ENCODE peak calls at places on chromosome 18, in seven cellular contexts. One of them, this sample, is unnamed.

GRCh38 chr18:63236417-63236816 is 83.2 kb downstream of the BCL2 start:
- DNase-seq in H1: no peak
- DNase-seq in HepG2: no peak
- DNase-seq in keratinocyte: no peak
- DNase-seq in fibroblast of lung: no peak
- DNase-seq in endothelial cell of umbilical vein: no peak
- DNase-seq in DND-41: no peak
- DNase-seq in this sample: no peak

GRCh38 chr18:54558609-54559585 is 32.1 kb upstream of the DYNAP start:
- DNase-seq in DND-41: no peak
- DNase-seq in fibroblast of lung: peak
- DNase-seq in H1: no peak
- DNase-seq in HepG2: peak
- DNase-seq in keratinocyte: no peak
- DNase-seq in endothelial cell of umbilical vein: peak
- DNase-seq in this sample: peak

GRCh38 chr18:75482880-75483279 is 55.4 kb upstream of the SMIM21 start:
- DNase-seq in fibroblast of lung: peak
- DNase-seq in DND-41: no peak
- DNase-seq in HepG2: no peak
- DNase-seq in H1: no peak
- DNase-seq in endothelial cell of umbilical vein: no peak
- DNase-seq in keratinocyte: no peak
- DNase-seq in this sample: no peak

GRCh38 chr18:72910045-72910444 is 42.3 kb upstream of the NETO1 start:
- DNase-seq in HepG2: no peak
- DNase-seq in H1: no peak
- DNase-seq in keratinocyte: no peak
- DNase-seq in fibroblast of lung: no peak
- DNase-seq in DND-41: no peak
- DNase-seq in endothelial cell of umbilical vein: no peak
- DNase-seq in this sample: no peak

GRCh38 chr18:23838801-23839366 is 149.6 kb downstream of the LAMA3 start:
- DNase-seq in H1: no peak
- DNase-seq in endothelial cell of umbilical vein: peak
- DNase-seq in HepG2: no peak
- DNase-seq in fibroblast of lung: peak
- DNase-seq in DND-41: no peak
- DNase-seq in keratinocyte: no peak
- DNase-seq in this sample: peak

GRCh38 chr18:75915941-75916640 is 488.6 kb upstream of the SMIM21 start:
- DNase-seq in HepG2: no peak
- DNase-seq in endothelial cell of umbilical vein: no peak
- DNase-seq in H1: no peak
- DNase-seq in keratinocyte: no peak
- DNase-seq in fibroblast of lung: peak
- DNase-seq in DND-41: no peak
- DNase-seq in this sample: no peak

GRCh38 chr18:76948345-76948744 is 126.0 kb downstream of the ZNF236 start:
- DNase-seq in keratinocyte: no peak
- DNase-seq in fibroblast of lung: no peak
- DNase-seq in HepG2: no peak
- DNase-seq in DND-41: peak
- DNase-seq in H1: no peak
- DNase-seq in endothelial cell of umbilical vein: no peak
- DNase-seq in this sample: no peak

GRCh38 chr18:27226556-27227075 is 41.5 kb upstream of the CHST9 start:
- DNase-seq in H1: no peak
- DNase-seq in DND-41: no peak
- DNase-seq in keratinocyte: no peak
- DNase-seq in endothelial cell of umbilical vein: no peak
- DNase-seq in fibroblast of lung: no peak
- DNase-seq in HepG2: no peak
- DNase-seq in this sample: peak

GRCh38 chr18:38940863-38941531 is 1375.4 kb upstream of the CELF4 start:
- DNase-seq in fibroblast of lung: peak
- DNase-seq in DND-41: peak
- DNase-seq in keratinocyte: peak
- DNase-seq in endothelial cell of umbilical vein: peak
- DNase-seq in HepG2: peak
- DNase-seq in H1: no peak
- DNase-seq in this sample: peak

GRCh38 chr18:29191263-29191662 is 1014.3 kb upstream of the CDH2 start:
- DNase-seq in H1: no peak
- DNase-seq in HepG2: peak
- DNase-seq in endothelial cell of umbilical vein: peak
- DNase-seq in fibroblast of lung: peak
- DNase-seq in keratinocyte: no peak
- DNase-seq in DND-41: peak
- DNase-seq in this sample: peak

GRCh38 chr18:66587430-66587829 is 16.5 kb downstream of the CDH19 start:
- DNase-seq in DND-41: no peak
- DNase-seq in fibroblast of lung: no peak
- DNase-seq in HepG2: no peak
- DNase-seq in H1: no peak
- DNase-seq in endothelial cell of umbilical vein: no peak
- DNase-seq in keratinocyte: no peak
- DNase-seq in this sample: no peak

GRCh38 chr18:21242141-21243040 is at the start of gene GREB1L:
- DNase-seq in HepG2: peak
- DNase-seq in keratinocyte: no peak
- DNase-seq in DND-41: no peak
- DNase-seq in fibroblast of lung: peak
- DNase-seq in H1: no peak
- DNase-seq in endothelial cell of umbilical vein: peak
- DNase-seq in this sample: peak

GRCh38 chr18:43277164-43277600 is at the start of gene SYT4:
- DNase-seq in DND-41: no peak
- DNase-seq in H1: peak
- DNase-seq in fibroblast of lung: peak
- DNase-seq in endothelial cell of umbilical vein: peak
- DNase-seq in HepG2: peak
- DNase-seq in keratinocyte: no peak
- DNase-seq in this sample: peak

GRCh38 chr18:40355701-40356100 is 1599.3 kb upstream of the PIK3C3 start:
- DNase-seq in keratinocyte: peak
- DNase-seq in fibroblast of lung: peak
- DNase-seq in H1: no peak
- DNase-seq in HepG2: no peak
- DNase-seq in DND-41: no peak
- DNase-seq in endothelial cell of umbilical vein: no peak
- DNase-seq in this sample: peak

GRCh38 chr18:61743775-61744531 is 148.9 kb downstream of the RNF152 start:
- DNase-seq in fibroblast of lung: peak
- DNase-seq in keratinocyte: no peak
- DNase-seq in HepG2: no peak
- DNase-seq in DND-41: no peak
- DNase-seq in endothelial cell of umbilical vein: no peak
- DNase-seq in H1: no peak
- DNase-seq in this sample: no peak

GRCh38 chr18:903703-904102 is 968 bp upstream of the ADCYAP1 start:
- DNase-seq in HepG2: no peak
- DNase-seq in H1: no peak
- DNase-seq in endothelial cell of umbilical vein: peak
- DNase-seq in keratinocyte: peak
- DNase-seq in fibroblast of lung: peak
- DNase-seq in DND-41: peak
- DNase-seq in this sample: peak

GRCh38 chr18:33560686-33561370 is 17.2 kb upstream of the ASXL3 start:
- DNase-seq in endothelial cell of umbilical vein: no peak
- DNase-seq in keratinocyte: peak
- DNase-seq in H1: no peak
- DNase-seq in fibroblast of lung: peak
- DNase-seq in HepG2: peak
- DNase-seq in DND-41: peak
- DNase-seq in this sample: peak

GRCh38 chr18:74353169-74353775 is 37.6 kb downstream of the C18orf63 start:
- DNase-seq in H1: peak
- DNase-seq in DND-41: peak
- DNase-seq in fibroblast of lung: peak
- DNase-seq in endothelial cell of umbilical vein: peak
- DNase-seq in HepG2: peak
- DNase-seq in keratinocyte: peak
- DNase-seq in this sample: peak

GRCh38 chr18:48948112-48949050 is 2.4 kb downstream of the SMAD7 start:
- DNase-seq in fibroblast of lung: peak
- DNase-seq in HepG2: peak
- DNase-seq in H1: no peak
- DNase-seq in keratinocyte: no peak
- DNase-seq in DND-41: peak
- DNase-seq in endothelial cell of umbilical vein: peak
- DNase-seq in this sample: peak

GRCh38 chr18:48951448-48952286 is 902 bp upstream of the SMAD7 start:
- DNase-seq in endothelial cell of umbilical vein: peak
- DNase-seq in DND-41: peak
- DNase-seq in HepG2: peak
- DNase-seq in keratinocyte: no peak
- DNase-seq in H1: no peak
- DNase-seq in fibroblast of lung: peak
- DNase-seq in this sample: peak

GRCh38 chr18:48950536-48951447 is at the start of gene SMAD7:
- DNase-seq in DND-41: no peak
- DNase-seq in HepG2: no peak
- DNase-seq in fibroblast of lung: no peak
- DNase-seq in H1: no peak
- DNase-seq in keratinocyte: no peak
- DNase-seq in endothelial cell of umbilical vein: peak
- DNase-seq in this sample: no peak

GRCh38 chr18:48949051-48949605 is 1.6 kb downstream of the SMAD7 start:
- DNase-seq in keratinocyte: no peak
- DNase-seq in HepG2: no peak
- DNase-seq in endothelial cell of umbilical vein: peak
- DNase-seq in fibroblast of lung: no peak
- DNase-seq in H1: no peak
- DNase-seq in DND-41: no peak
- DNase-seq in this sample: peak

DNA sequence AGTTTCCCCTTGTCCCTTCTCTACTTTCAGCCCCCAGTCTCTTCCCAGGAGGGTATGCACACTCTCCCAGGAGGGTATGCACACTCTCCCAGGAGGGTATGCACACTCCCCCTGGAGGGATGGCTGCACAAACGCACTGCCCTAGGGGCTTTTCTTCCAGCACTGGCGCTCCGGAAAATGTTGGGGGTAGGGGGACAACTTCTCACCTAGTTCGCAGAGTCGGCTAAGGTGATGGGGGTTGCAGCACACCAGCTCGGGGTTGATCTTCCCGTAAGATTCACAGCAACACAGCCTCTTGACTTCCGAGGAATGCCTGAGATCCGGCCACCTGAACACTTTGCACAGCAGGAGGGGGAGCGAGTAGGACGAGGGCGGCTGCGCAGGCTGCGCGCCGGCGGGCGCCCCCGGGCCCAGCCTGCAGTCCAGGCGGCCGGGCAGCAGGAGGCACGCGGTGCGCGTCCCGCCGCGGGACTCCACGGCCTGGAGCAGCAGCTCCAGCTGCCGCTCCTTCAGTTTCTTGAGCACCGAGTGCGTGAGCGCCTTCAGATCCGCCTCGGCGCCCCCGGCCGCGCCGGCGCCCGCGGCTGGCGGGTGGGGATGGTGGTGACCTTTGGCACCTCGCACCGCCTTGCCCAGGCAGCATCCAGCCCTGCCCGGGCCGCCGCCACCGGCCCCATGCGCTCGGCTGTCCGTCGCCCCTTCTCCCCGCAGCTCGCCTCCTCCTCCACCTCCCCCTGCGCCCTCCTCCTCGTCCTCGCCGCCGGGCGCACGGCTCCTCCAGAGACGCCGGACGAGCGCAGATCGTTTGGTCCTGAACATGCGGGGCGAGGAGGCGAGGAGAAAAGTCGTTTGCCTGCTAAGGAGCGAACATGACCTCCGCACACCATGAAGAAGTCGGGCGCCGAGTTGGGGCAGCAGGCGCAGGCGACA is 894 bp downstream of the SMAD7 start:
- DNase-seq in HepG2: no peak
- DNase-seq in endothelial cell of umbilical vein: peak
- DNase-seq in DND-41: peak
- DNase-seq in fibroblast of lung: no peak
- DNase-seq in keratinocyte: no peak
- DNase-seq in H1: no peak
- DNase-seq in this sample: peak
- TF ChIP-seq EZH2 in HepG2: no peak
- TF ChIP-seq EZH2 in endothelial cell of umbilical vein: peak
- TF ChIP-seq EZH2 in DND-41: peak
- TF ChIP-seq EZH2 in fibroblast of lung: no peak
- TF ChIP-seq EZH2 in keratinocyte: no peak
- TF ChIP-seq EZH2 in H1: peak
- TF ChIP-seq EZH2 in this sample: no peak

GRCh38 chr18:22488554-22488953 is 70.8 kb upstream of the CTAGE1 start:
- DNase-seq in fibroblast of lung: no peak
- DNase-seq in DND-41: no peak
- DNase-seq in HepG2: no peak
- DNase-seq in endothelial cell of umbilical vein: no peak
- DNase-seq in keratinocyte: no peak
- DNase-seq in H1: no peak
- DNase-seq in this sample: no peak

GRCh38 chr18:22493940-22494339 is 76.2 kb upstream of the CTAGE1 start:
- DNase-seq in DND-41: no peak
- DNase-seq in H1: no peak
- DNase-seq in keratinocyte: no peak
- DNase-seq in HepG2: no peak
- DNase-seq in endothelial cell of umbilical vein: no peak
- DNase-seq in fibroblast of lung: peak
- DNase-seq in this sample: no peak

GRCh38 chr18:22489694-22490093 is 72.0 kb upstream of the CTAGE1 start:
- DNase-seq in DND-41: no peak
- DNase-seq in fibroblast of lung: peak
- DNase-seq in HepG2: peak
- DNase-seq in H1: no peak
- DNase-seq in endothelial cell of umbilical vein: no peak
- DNase-seq in keratinocyte: no peak
- DNase-seq in this sample: peak

GRCh38 chr18:22493255-22493654 is 75.5 kb upstream of the CTAGE1 start:
- DNase-seq in H1: no peak
- DNase-seq in DND-41: no peak
- DNase-seq in keratinocyte: no peak
- DNase-seq in HepG2: no peak
- DNase-seq in endothelial cell of umbilical vein: no peak
- DNase-seq in fibroblast of lung: no peak
- DNase-seq in this sample: no peak

GRCh38 chr18:22490429-22490846 is 72.7 kb upstream of the CTAGE1 start:
- DNase-seq in DND-41: no peak
- DNase-seq in H1: no peak
- DNase-seq in endothelial cell of umbilical vein: no peak
- DNase-seq in HepG2: peak
- DNase-seq in fibroblast of lung: no peak
- DNase-seq in keratinocyte: no peak
- DNase-seq in this sample: no peak
- H3K4me2 ChIP-seq in DND-41: no peak
- H3K4me2 ChIP-seq in H1: no peak
- H3K4me2 ChIP-seq in endothelial cell of umbilical vein: no peak
- H3K4me2 ChIP-seq in HepG2: peak
- H3K4me2 ChIP-seq in fibroblast of lung: no peak
- H3K4me2 ChIP-seq in keratinocyte: no peak
- H3K4me2 ChIP-seq in this sample: no peak

GRCh38 chr18:78973357-78974083 is 6.1 kb upstream of the SALL3 start:
- DNase-seq in DND-41: no peak
- DNase-seq in endothelial cell of umbilical vein: no peak
- DNase-seq in keratinocyte: no peak
- DNase-seq in HepG2: no peak
- DNase-seq in H1: no peak
- DNase-seq in fibroblast of lung: no peak
- DNase-seq in this sample: no peak
- TF ChIP-seq EZH2 in DND-41: no peak
- TF ChIP-seq EZH2 in endothelial cell of umbilical vein: peak
- TF ChIP-seq EZH2 in keratinocyte: no peak
- TF ChIP-seq EZH2 in HepG2: no peak
- TF ChIP-seq EZH2 in H1: peak
- TF ChIP-seq EZH2 in fibroblast of lung: no peak
- TF ChIP-seq EZH2 in this sample: no peak

GRCh38 chr18:8293184-8293583 is 316.1 kb upstream of the RAB12 start:
- DNase-seq in keratinocyte: no peak
- DNase-seq in endothelial cell of umbilical vein: no peak
- DNase-seq in DND-41: no peak
- DNase-seq in H1: no peak
- DNase-seq in HepG2: no peak
- DNase-seq in fibroblast of lung: no peak
- DNase-seq in this sample: no peak
- H3K4me2 ChIP-seq in keratinocyte: no peak
- H3K4me2 ChIP-seq in endothelial cell of umbilical vein: no peak
- H3K4me2 ChIP-seq in DND-41: no peak
- H3K4me2 ChIP-seq in H1: no peak
- H3K4me2 ChIP-seq in HepG2: no peak
- H3K4me2 ChIP-seq in fibroblast of lung: no peak
- H3K4me2 ChIP-seq in this sample: no peak

This sample was measured in mammary epithelial cell.